ENCODE peak calls at places on chromosomes 2 and 18, in seven cellular contexts. P is Kasumi-1; O is activated CD4-positive, alpha-beta T cell treated with anti-CD3 and anti-CD28 coated beads for 36 hours; C is astrocyte of the spinal cord; T is COR-L47; Q is mucosa of gallbladder; R is CD8-positive, alpha-beta T cell. V is an unnamed sample.

GRCh38 chr2:12556762-12557161 is 160.0 kb upstream of the TRIB2 start:
- DNase-seq in P (no peak), O (peak; percentile 44), C (peak; percentile 71), T (no peak), Q (no peak), R (no peak), V (peak; percentile 25)

GRCh38 chr2:240466579-240467148 is 31.2 kb downstream of the GPC1 start:
- DNase-seq in P (no peak), O (peak; percentile 3), C (no peak), T (no peak), Q (no peak), R (no peak), V (no peak)

GRCh38 chr2:25339791-25340339 is 1.9 kb downstream of the DNMT3A start:
- DNase-seq in P (no peak), O (peak; percentile 46), C (no peak), T (peak; percentile 68), Q (no peak), R (no peak), V (peak; percentile 44)

GRCh38 chr18:76401496-76401895 is 93.5 kb downstream of the ZNF516 start:
- DNase-seq in P (no peak), O (no peak), C (no peak), T (no peak), Q (no peak), R (no peak), V (no peak)

GRCh38 chr2:128643221-128644065 is 324.8 kb upstream of the HS6ST1 start:
- DNase-seq in P (no peak), O (no peak), C (no peak), T (no peak), Q (no peak), R (no peak), V (no peak)

GRCh38 chr18:77608807-77609206 is 359.2 kb downstream of the GALR1 start:
- DNase-seq in P (no peak), O (no peak), C (no peak), T (no peak), Q (no peak), R (no peak), V (no peak)

GRCh38 chr18:74040459-74041332 is 106.9 kb downstream of the FBXO15 start:
- DNase-seq in P (peak; percentile 51), O (peak; percentile 86), C (no peak), T (peak; percentile 15), Q (no peak), R (peak; percentile 39), V (peak; percentile 39)

GRCh38 chr2:168194784-168195522 is 52.4 kb downstream of the STK39 start:
- DNase-seq in P (peak; percentile 21), O (peak; percentile 62), C (peak; percentile 16), T (no peak), Q (no peak), R (no peak), V (peak; percentile 7)